ENCODE peak calls at places on chromosomes 1 and 21, in five cellular contexts. M is skeletal muscle cell; D is activated T-helper 2 cell treated with anti-CD3 and anti-CD28 coated beads, Interferon-gamma antibody, Interleukin-2, Interleukin-4, amounts not matched to agents 10 μg/mL and 5 μg/mL and 100 μg/mL, durations not matched to agents 14 hours and 24 hours and 36 hours; P is ecto neural progenitor cell; Y is globus pallidus. G is an unnamed sample.

GRCh38 chr1:24047101-24047459 is 64.9 kb downstream of the MYOM3 start:
- DNase-seq in Y (no peak), P (no peak), M (no peak), D (no peak), G (no peak)

GRCh38 chr1:243335297-243335696 is 79.5 kb downstream of the SDCCAG8 start:
- DNase-seq in P (no peak), Y (no peak), D (no peak), M (no peak), G (no peak)

GRCh38 chr1:209743145-209743482 is 12.7 kb upstream of the TRAF3IP3 start:
- DNase-seq in D (no peak), M (peak; percentile 91), Y (peak; percentile 47), P (no peak), G (no peak)

GRCh38 chr1:117120774-117121588 is 568 bp downstream of the TRIM45 start:
- DNase-seq in M (no peak), D (no peak), Y (peak; percentile 21), P (peak; percentile 55), G (peak; percentile 81)

GRCh38 chr1:9670085-9670484 is 18.6 kb downstream of the PIK3CD start:
- DNase-seq in P (no peak), D (no peak), M (no peak), Y (no peak), G (no peak)

GRCh38 chr1:171506525-171507304 is 21.4 kb downstream of the PRRC2C start:
- DNase-seq in M (no peak), P (no peak), D (no peak), Y (no peak), G (peak; percentile 50)

GRCh38 chr1:213015099-213016050 is at the start of gene ANGEL2:
- DNase-seq in D (peak; percentile 95), Y (peak; percentile 98), P (peak; percentile 94), M (peak; percentile 92), G (peak; percentile 99)

GRCh38 chr1:209809601-209810000 is 3.7 kb upstream of the IRF6 start:
- DNase-seq in P (no peak), D (no peak), Y (no peak), M (no peak), G (no peak)

GRCh38 chr1:52152976-52153375 is 11.1 kb downstream of the ZFYVE9 start:
- DNase-seq in Y (no peak), M (no peak), P (no peak), D (no peak), G (no peak)

GRCh38 chr1:105591681-105592080 is 1464.8 kb upstream of the PRMT6 start:
- DNase-seq in M (no peak), D (no peak), Y (no peak), P (no peak), G (no peak)

GRCh38 chr21:35559128-35559831 is 501.0 kb downstream of the SETD4 start:
- DNase-seq in Y (no peak), D (no peak), M (peak; percentile 97), P (no peak), G (no peak)

GRCh38 chr21:35343046-35343816 is 294.1 kb upstream of the RUNX1 start:
- DNase-seq in P (no peak), D (no peak), M (no peak), Y (no peak), G (no peak)

GRCh38 chr1:212415107-212415841 is 588 bp upstream of the PACC1 start:
- DNase-seq in D (no peak), Y (peak; percentile 97), P (no peak), M (no peak), G (no peak)

GRCh38 chr1:203267347-203267846 is 37.9 kb upstream of the BTG2 start:
- DNase-seq in D (peak; percentile 76), M (peak; percentile 52), Y (peak; percentile 92), P (peak; percentile 84), G (peak; percentile 97)

GRCh38 chr1:2783069-2783434 is 18.4 kb downstream of the TTC34 start:
- DNase-seq in Y (no peak), M (no peak), D (no peak), P (no peak), G (no peak)

GRCh38 chr1:117616356-117616755 is 10.5 kb downstream of the TENT5C start:
- DNase-seq in Y (no peak), D (no peak), M (no peak), P (no peak), G (no peak)

GRCh38 chr1:22048351-22049192 is 3.9 kb upstream of the CDC42 start:
- DNase-seq in D (no peak), P (no peak), M (no peak), Y (no peak), G (no peak)

GRCh38 chr21:35046223-35046690 is 2.8 kb downstream of the RUNX1 start:
- DNase-seq in Y (no peak), D (no peak), P (no peak), M (no peak), G (no peak)

GRCh38 chr1:160228431-160228830 is 23.2 kb downstream of the PEA15 start:
- DNase-seq in D (no peak), P (no peak), M (no peak), Y (no peak), G (no peak)

GRCh38 chr1:85656256-85656655 is 52.0 kb downstream of the ZNHIT6 start:
- DNase-seq in Y (no peak), P (no peak), M (no peak), D (no peak), G (no peak)

GRCh38 chr1:114353233-114353632 is 157.8 kb downstream of the TRIM33 start:
- DNase-seq in Y (no peak), M (peak; percentile 84), P (peak; percentile 43), D (no peak), G (peak; percentile 74)

GRCh38 chr21:44583800-44584147 is 3.4 kb upstream of the KRTAP10-5 start:
- DNase-seq in P (no peak), M (no peak), Y (no peak), D (no peak), G (no peak)

GRCh38 chr1:110420023-110420662 is 12.6 kb upstream of the LAMTOR5 start:
- DNase-seq in D (no peak), Y (no peak), P (no peak), M (no peak), G (no peak)

GRCh38 chr1:151822404-151822803 is 9.2 kb downstream of the RORC start:
- DNase-seq in M (no peak), D (no peak), Y (no peak), P (no peak), G (peak; percentile 19)

GRCh38 chr1:221574529-221574928 is 167.4 kb downstream of the DUSP10 start:
- DNase-seq in M (no peak), D (no peak), P (no peak), Y (no peak), G (no peak)

GRCh38 chr1:110948038-110948810 is 15.5 kb downstream of the LRIF1 start:
- DNase-seq in P (no peak), D (no peak), Y (no peak), M (peak; percentile 0), G (no peak)

GRCh38 chr1:228323401-228323800 is 83.2 kb downstream of the TRIM11 start:
- DNase-seq in D (no peak), P (no peak), Y (no peak), M (no peak), G (no peak)

GRCh38 chr21:29098156-29098555 is 24.7 kb upstream of the CCT8 start:
- DNase-seq in P (no peak), Y (no peak), D (no peak), M (no peak), G (no peak)

GRCh38 chr1:168512864-168513595 is 30.8 kb downstream of the XCL2 start:
- DNase-seq in Y (no peak), D (peak; percentile 35), P (no peak), M (no peak), G (no peak)

GRCh38 chr1:177620636-177621190 is 349.1 kb downstream of the SEC16B start:
- DNase-seq in Y (no peak), D (no peak), M (peak; percentile 28), P (no peak), G (peak; percentile 38)

GRCh38 chr1:108947871-108948525 is 15.3 kb downstream of the CLCC1 start:
- DNase-seq in P (no peak), Y (peak; percentile 33), M (no peak), D (no peak), G (no peak)

G was measured in NCI-H82.